ENCODE peak calls at places on chromosomes 16 and 17, in eight cellular contexts. W, G, C, T, V, A, Y and J are unnamed samples.

GRCh38 chr17:73663614-73664013 is 19.4 kb upstream of the SDK2 start:
- DNase-seq in W (no peak), G (no peak), C (no peak), T (no peak), V (no peak), A (no peak), Y (no peak), J (no peak)

GRCh38 chr17:17732444-17732843 is 51.2 kb downstream of the RAI1 start:
- DNase-seq in W (no peak), G (no peak), C (no peak), T (no peak), V (no peak), A (no peak), Y (no peak), J (no peak)

GRCh38 chr17:72373910-72374741 is 253.3 kb downstream of the SOX9 start:
- DNase-seq in W (no peak), G (no peak), C (no peak), T (peak; percentile 65), V (no peak), A (no peak), Y (no peak), J (no peak)

GRCh38 chr16:1178295-1178910 is 25.5 kb downstream of the CACNA1H start:
- DNase-seq in W (no peak), G (no peak), C (peak; percentile 58), T (no peak), V (no peak), A (no peak), Y (no peak), J (no peak)

GRCh38 chr17:4043862-4044261 is 79.6 kb upstream of the ATP2A3 start:
- DNase-seq in W (peak; percentile 39), G (no peak), C (no peak), T (no peak), V (no peak), A (no peak), Y (no peak), J (no peak)

GRCh38 chr16:70635356-70636016 is 10.9 kb upstream of the IL34 start:
- DNase-seq in W (no peak), G (no peak), C (no peak), T (no peak), V (no peak), A (no peak), Y (no peak), J (peak; percentile 40)

GRCh38 chr17:61444831-61445230 is 7.4 kb upstream of the TBX4 start:
- DNase-seq in W (no peak), G (no peak), C (no peak), T (no peak), V (peak; percentile 62), A (no peak), Y (no peak), J (no peak)

GRCh38 chr17:37388266-37388665 is 12.5 kb downstream of the C17orf78 start:
- DNase-seq in W (no peak), G (no peak), C (no peak), T (no peak), V (no peak), A (no peak), Y (no peak), J (no peak)

GRCh38 chr17:6523330-6523729 is 33.0 kb downstream of the PITPNM3 start:
- DNase-seq in W (no peak), G (peak; percentile 32), C (no peak), T (no peak), V (peak; percentile 74), A (no peak), Y (peak; percentile 69), J (peak; percentile 34)

GRCh38 chr17:7022791-7023571 is at the start of gene BCL6B:
- DNase-seq in W (no peak), G (no peak), C (no peak), T (no peak), V (no peak), A (no peak), Y (no peak), J (peak; percentile 68)

GRCh38 chr16:24971718-24972117 is 43.5 kb downstream of the ARHGAP17 start:
- DNase-seq in W (no peak), G (no peak), C (no peak), T (peak; percentile 76), V (no peak), A (no peak), Y (no peak), J (no peak)

GRCh38 chr17:16106161-16106891 is 106.7 kb downstream of the TTC19 start:
- DNase-seq in W (no peak), G (no peak), C (no peak), T (no peak), V (no peak), A (no peak), Y (peak; percentile 12), J (no peak)

GRCh38 chr17:36001109-36001735 is at the start of gene CCL15:
- DNase-seq in W (no peak), G (no peak), C (no peak), T (no peak), V (no peak), A (no peak), Y (peak; percentile 80), J (no peak)

GRCh38 chr17:75959046-75959838 is 18.4 kb upstream of the FBF1 start:
- DNase-seq in W (no peak), G (no peak), C (no peak), T (no peak), V (no peak), A (no peak), Y (peak; percentile 58), J (peak; percentile 70)

GRCh38 chr17:51640108-51640622 is 379.8 kb downstream of the UTP18 start:
- DNase-seq in W (no peak), G (peak; percentile 22), C (peak; percentile 12), T (peak; percentile 27), V (peak; percentile 85), A (no peak), Y (peak; percentile 16), J (peak; percentile 74)
- TF ChIP-seq REST in W (no peak), G (no peak), C (no peak), T (no peak), V (no peak), A (no peak), Y (no peak), J (no peak)

DNA sequence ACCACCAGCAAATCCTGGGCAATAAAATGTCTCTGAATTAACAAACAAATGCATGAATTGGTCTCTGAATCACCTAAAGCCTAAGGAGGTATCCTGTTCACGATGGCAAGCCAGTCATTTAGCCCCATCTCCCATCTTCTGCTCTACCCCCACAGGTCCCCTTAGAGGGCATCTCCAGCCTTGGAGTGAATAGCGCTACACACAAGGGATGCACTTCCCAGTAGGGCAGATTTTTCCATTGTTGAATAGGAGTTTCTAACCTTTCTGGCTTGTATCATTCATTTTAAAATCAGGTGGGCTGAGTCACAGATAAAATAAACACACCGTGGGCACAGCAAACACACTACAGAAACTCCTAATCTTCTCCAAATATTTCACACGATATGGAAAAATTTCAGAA is 201.2 kb upstream of the NOG start:
- DNase-seq in W (no peak), G (no peak), C (no peak), T (no peak), V (no peak), A (no peak), Y (no peak), J (no peak)
- TF ChIP-seq REST in W (no peak), G (no peak), C (no peak), T (no peak), V (no peak), A (no peak), Y (no peak), J (no peak)

DNA sequence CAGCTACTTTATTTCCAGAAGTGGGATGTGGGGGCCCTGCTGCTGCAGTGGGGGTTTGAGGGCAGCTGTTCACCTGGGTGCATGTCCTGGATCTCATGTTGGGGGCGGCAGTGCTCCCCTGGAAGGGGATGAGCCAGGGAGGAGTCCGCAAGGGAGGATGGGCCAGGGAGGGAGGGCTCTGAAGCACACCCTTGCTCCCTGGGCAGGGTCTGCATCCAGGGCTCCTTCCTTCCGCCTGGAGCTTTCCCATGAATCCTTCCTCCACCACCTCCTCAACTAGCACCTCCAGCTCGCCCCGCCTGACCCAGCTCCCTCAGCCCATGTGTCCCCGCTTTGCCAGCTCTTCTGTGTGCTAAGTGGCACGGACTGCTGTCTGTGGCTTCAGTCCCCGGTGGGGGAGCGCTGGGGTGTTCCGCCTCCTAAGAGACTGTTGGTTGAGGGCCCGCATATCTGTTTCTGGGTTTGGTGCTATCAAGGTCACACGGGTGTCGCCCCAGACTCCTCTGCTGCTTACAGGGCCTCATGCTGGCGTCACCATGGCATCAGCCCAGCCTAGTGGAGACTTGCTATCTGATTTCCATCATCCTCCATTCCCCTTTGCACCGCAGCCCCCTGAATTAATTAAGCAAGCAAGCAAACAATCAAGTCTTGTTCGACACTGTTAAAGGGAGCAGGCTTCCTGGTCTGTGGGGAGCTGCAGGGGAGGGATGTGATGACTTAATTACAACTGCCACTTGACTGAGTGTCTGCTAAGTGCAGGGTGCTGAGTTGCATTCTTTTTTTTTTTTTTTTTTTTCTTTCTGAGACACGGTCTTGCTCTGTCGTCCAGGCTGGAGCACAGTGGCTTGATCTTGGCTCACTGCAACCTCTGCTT is 71.8 kb downstream of the PRKCA start:
- DNase-seq in W (no peak), G (no peak), C (peak; percentile 25), T (peak; percentile 77), V (no peak), A (no peak), Y (no peak), J (peak; percentile 21)
- TF ChIP-seq REST in W (no peak), G (no peak), C (no peak), T (no peak), V (no peak), A (no peak), Y (no peak), J (no peak)

GRCh38 chr16:15757630-15758251 is 99.1 kb downstream of the MYH11 start:
- DNase-seq in W (no peak), G (no peak), C (peak; percentile 58), T (no peak), V (no peak), A (no peak), Y (no peak), J (peak; percentile 52)

GRCh38 chr16:15759070-15759469 is 97.8 kb downstream of the MYH11 start:
- DNase-seq in W (no peak), G (no peak), C (no peak), T (no peak), V (no peak), A (no peak), Y (no peak), J (no peak)

GRCh38 chr16:15754821-15755534 is 101.8 kb downstream of the MYH11 start:
- DNase-seq in W (no peak), G (no peak), C (no peak), T (no peak), V (no peak), A (no peak), Y (no peak), J (no peak)

GRCh38 chr16:15760129-15760528 is 96.7 kb downstream of the MYH11 start:
- DNase-seq in W (no peak), G (no peak), C (no peak), T (no peak), V (no peak), A (no peak), Y (no peak), J (no peak)

DNA sequence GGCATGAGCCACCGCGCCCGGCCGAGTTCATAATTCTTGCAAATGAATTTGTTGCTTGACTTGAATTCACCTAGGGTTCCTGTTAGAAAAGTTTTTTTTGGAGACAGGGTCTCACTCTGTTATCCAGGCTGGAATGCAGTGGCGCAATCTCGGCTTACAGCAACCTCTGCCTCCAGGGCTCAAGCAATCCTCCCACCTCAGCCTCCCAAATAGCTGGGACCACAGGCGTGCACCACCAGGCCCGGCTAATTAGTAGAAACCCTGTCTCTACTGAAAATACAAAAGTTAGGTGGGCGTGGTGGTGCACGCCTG is 99.8 kb downstream of the MYH11 start:
- DNase-seq in W (no peak), G (no peak), C (no peak), T (no peak), V (no peak), A (no peak), Y (no peak), J (no peak)
- TF ChIP-seq REST in W (no peak), G (no peak), C (no peak), T (no peak), V (no peak), A (no peak), Y (no peak), J (no peak)

GRCh38 chr17:48541574-48542113 is 3.3 kb downstream of the HOXB2 start:
- DNase-seq in W (no peak), G (no peak), C (peak; percentile 53), T (peak; percentile 44), V (no peak), A (no peak), Y (no peak), J (peak; percentile 59)
- TF ChIP-seq REST in W (no peak), G (no peak), C (no peak), T (no peak), V (no peak), A (no peak), Y (no peak), J (no peak)